ENCODE peak calls at places on chromosome 2, in six cellular contexts. I is SK-N-SH, Y is HepG2, N is suprapubic skin, Z is ovary, U is sigmoid colon. R is an unnamed sample.

GRCh38 chr2:95386031-95386430 is 16.5 kb upstream of the FAHD2A start:
- DNase-seq in I (no peak), U (no peak), N (no peak), Y (no peak), Z (no peak), R (no peak)

GRCh38 chr2:196068271-196069209 is at the start of gene DNAH7:
- DNase-seq in Y (peak; percentile 70), Z (peak; percentile 87), I (peak; percentile 87), U (peak; percentile 95), N (peak; percentile 92), R (peak; percentile 92)

GRCh38 chr2:168559187-168559586 is 103.1 kb downstream of the CERS6 start:
- DNase-seq in N (no peak), U (no peak), I (no peak), Z (no peak), Y (no peak), R (no peak)

GRCh38 chr2:216743781-216744180 is 48.4 kb upstream of the IGFBP5 start:
- DNase-seq in Y (no peak), I (no peak), U (no peak), Z (no peak), N (no peak), R (no peak)

GRCh38 chr2:171386627-171387026 is 47.2 kb downstream of the METTL8 start:
- DNase-seq in Z (no peak), N (no peak), U (no peak), I (no peak), Y (no peak), R (no peak)

GRCh38 chr2:210556355-210556980 is at the start of gene CPS1:
- DNase-seq in Y (no peak), I (no peak), Z (no peak), N (no peak), U (no peak), R (no peak)

GRCh38 chr2:181456660-181457120 is 496 bp upstream of the ITGA4 start:
- DNase-seq in Y (no peak), I (peak; percentile 42), U (peak; percentile 68), Z (peak; percentile 14), N (no peak), R (peak; percentile 72)

GRCh38 chr2:20573611-20574422 is 77.1 kb downstream of the HS1BP3 start:
- DNase-seq in N (no peak), U (peak; percentile 88), Y (no peak), Z (peak; percentile 82), I (no peak), R (peak; percentile 33)

GRCh38 chr2:32752205-32752604 is 124.4 kb downstream of the TTC27 start:
- DNase-seq in I (no peak), U (no peak), Z (no peak), N (no peak), Y (peak; percentile 79), R (no peak)

GRCh38 chr2:218991674-218992168 is 1.5 kb downstream of the CRYBA2 start:
- DNase-seq in N (no peak), U (peak; percentile 47), I (peak; percentile 54), Z (no peak), Y (no peak), R (no peak)

GRCh38 chr2:122980672-122981071 is 1044.4 kb upstream of the CNTNAP5 start:
- DNase-seq in I (no peak), U (no peak), N (no peak), Z (no peak), Y (no peak), R (no peak)

GRCh38 chr2:88626171-88627054 is 851 bp downstream of the EIF2AK3 start:
- DNase-seq in I (peak; percentile 69), Y (no peak), Z (peak; percentile 40), U (peak; percentile 76), N (peak; percentile 76), R (peak; percentile 49)

GRCh38 chr2:13009027-13009426 is 292.3 kb downstream of the TRIB2 start:
- DNase-seq in N (no peak), Y (no peak), Z (no peak), U (no peak), I (no peak), R (no peak)

GRCh38 chr2:42954227-42954962 is 162.0 kb upstream of the HAAO start:
- DNase-seq in Y (peak; percentile 57), N (no peak), U (no peak), Z (no peak), I (no peak), R (no peak)

GRCh38 chr2:12076810-12077209 is 330.4 kb downstream of the LPIN1 start:
- DNase-seq in N (no peak), I (peak; percentile 51), Y (no peak), Z (no peak), U (no peak), R (no peak)

GRCh38 chr2:72147303-72147970 is at the start of gene CYP26B1:
- DNase-seq in I (peak; percentile 66), Y (no peak), N (peak; percentile 68), Z (no peak), U (peak; percentile 60), R (no peak)

GRCh38 chr2:157194097-157194688 is 63.3 kb upstream of the GALNT5 start:
- DNase-seq in U (no peak), N (no peak), Z (no peak), Y (peak; percentile 46), I (peak; percentile 12), R (peak; percentile 10)

GRCh38 chr2:226965376-226965775 is 129.5 kb downstream of the RHBDD1 start:
- DNase-seq in Y (no peak), N (no peak), I (no peak), U (no peak), Z (no peak), R (no peak)

GRCh38 chr2:68282814-68283812 is 30.8 kb upstream of the PPP3R1 start:
- DNase-seq in Z (no peak), Y (peak; percentile 53), N (no peak), I (peak; percentile 69), U (no peak), R (no peak)

GRCh38 chr2:18855027-18855426 is 265.7 kb upstream of the NT5C1B start:
- DNase-seq in Y (peak; percentile 15), Z (no peak), U (no peak), N (no peak), I (no peak), R (no peak)

GRCh38 chr2:16175247-16175825 is 235.0 kb downstream of the MYCN start:
- DNase-seq in Z (no peak), N (no peak), I (no peak), Y (no peak), U (no peak), R (no peak)

GRCh38 chr2:219681301-219682290 is 54.2 kb downstream of the SLC4A3 start:
- DNase-seq in U (no peak), Z (no peak), Y (no peak), N (no peak), I (no peak), R (no peak)

GRCh38 chr2:210442869-210443268 is 33.7 kb downstream of the LANCL1 start:
- DNase-seq in Z (no peak), U (no peak), Y (no peak), N (no peak), I (no peak), R (no peak)

GRCh38 chr2:14756981-14757657 is 124.6 kb downstream of the LRATD1 start:
- DNase-seq in N (no peak), Z (no peak), Y (no peak), I (no peak), U (no peak), R (no peak)

GRCh38 chr2:2182688-2183087 is 148.4 kb downstream of the MYT1L start:
- DNase-seq in Y (no peak), U (no peak), N (no peak), Z (no peak), I (peak; percentile 80), R (no peak)

GRCh38 chr2:219460424-219460926 is 25.8 kb downstream of the SPEG start:
- DNase-seq in I (peak; percentile 88), Z (peak; percentile 69), Y (no peak), N (no peak), U (peak; percentile 97), R (peak; percentile 57)

GRCh38 chr2:71303849-71304248 is 27.7 kb upstream of the ZNF638 start:
- DNase-seq in Y (no peak), Z (no peak), U (no peak), I (no peak), N (no peak), R (no peak)

GRCh38 chr2:156253765-156254164 is 78.8 kb downstream of the NR4A2 start:
- DNase-seq in U (no peak), Y (no peak), Z (no peak), I (no peak), N (no peak), R (no peak)

GRCh38 chr2:208254871-208255556 is at the start of gene IDH1:
- DNase-seq in U (peak; percentile 97), Z (peak; percentile 98), I (peak; percentile 98), Y (peak; percentile 94), N (peak; percentile 98), R (peak; percentile 99)
- TF ChIP-seq EP300 in U (no peak), Z (no peak), I (no peak), Y (peak; percentile 1), N (no peak), R (no peak)

DNA sequence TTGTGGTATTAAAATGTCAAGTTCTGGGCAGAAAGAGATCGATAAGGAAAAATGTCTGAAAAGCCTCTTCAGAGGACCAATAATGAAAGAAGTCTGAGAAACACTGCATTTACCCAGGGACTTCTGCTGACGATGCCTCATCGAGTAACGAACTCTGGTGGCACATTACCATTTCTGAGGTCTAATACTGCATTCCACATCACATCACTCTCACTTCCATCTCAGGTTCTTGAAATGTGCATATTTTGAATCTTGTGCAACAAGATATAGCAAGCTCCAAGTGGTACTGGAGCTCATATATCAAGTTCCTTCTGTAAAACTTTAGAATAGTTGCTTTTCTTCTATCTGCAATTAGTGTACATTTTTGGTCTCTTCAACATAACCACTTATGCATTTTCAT is 619.1 kb upstream of the DDX18 start:
- DNase-seq in I (no peak), Z (no peak), N (no peak), U (no peak), Y (no peak), R (no peak)
- H3K4me3 ChIP-seq in I (no peak overlapping the region), Z (no peak overlapping the region), N (no peak overlapping the region), U (no peak overlapping the region), Y (no peak overlapping the region), R (no peak overlapping the region)

GRCh38 chr2:198173242-198173641 is 368.8 kb downstream of the PLCL1 start:
- DNase-seq in I (no peak), N (no peak), Z (peak; percentile 18), U (no peak), Y (no peak), R (no peak)

GRCh38 chr2:198173864-198174263 is 369.5 kb downstream of the PLCL1 start:
- DNase-seq in N (no peak), Z (no peak), U (no peak), I (no peak), Y (no peak), R (no peak)

GRCh38 chr2:198178766-198179165 is 374.4 kb downstream of the PLCL1 start:
- DNase-seq in N (no peak), Z (no peak), I (no peak), Y (no peak), U (no peak), R (no peak)

DNA sequence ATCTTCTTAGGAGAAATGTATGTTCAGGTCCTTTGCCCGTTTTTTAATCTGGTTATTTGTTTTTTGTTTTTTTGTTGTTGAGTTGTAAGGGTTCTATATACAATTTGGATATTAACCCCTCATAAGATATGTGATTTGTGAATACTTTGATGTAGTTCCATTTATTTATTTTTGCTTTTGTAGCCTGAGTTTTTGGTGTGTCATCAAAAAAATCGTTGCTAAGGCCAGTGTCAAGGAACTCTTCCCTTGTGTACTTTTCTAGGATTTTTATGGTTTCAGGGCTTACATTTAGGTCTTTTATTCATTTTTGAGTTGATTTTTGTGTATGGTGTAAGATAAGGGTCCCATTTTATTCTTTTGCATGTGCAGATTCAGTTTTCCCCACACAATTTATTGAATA is 372.6 kb downstream of the PLCL1 start:
- DNase-seq in Z (no peak), I (no peak), Y (no peak), U (no peak), N (no peak), R (no peak)
- TF ChIP-seq EP300 in Z (no peak), I (no peak), Y (no peak), U (no peak), N (no peak), R (no peak)

GRCh38 chr2:231615058-231615671 is 22.5 kb downstream of the TEX44 start:
- DNase-seq in Y (no peak), U (peak; percentile 74), N (no peak), I (no peak), Z (peak; percentile 48), R (peak; percentile 21)
- H3K4me3 ChIP-seq in Y (no peak overlapping the region), U (peak overlapping the region; percentile 46), N (peak overlapping the region; percentile 49), I (no peak overlapping the region), Z (peak overlapping the region; percentile 36), R (peak overlapping the region; percentile 19)